ENCODE peak calls at places on chromosome 3, in nine cellular contexts. F is psoas muscle; V is CD8-positive, alpha-beta memory T cell; J is heart right ventricle; A is uterus; X is breast epithelium; P is neural progenitor cell; H is body of pancreas; C is right cardiac atrium. K is an unnamed sample. For H3K4me1, the result is how much of the 10 kb centered on the place peaks cover.

GRCh38 chr3:27646891-27647290 is 75.2 kb downstream of the EOMES start:
- DNase-seq in C (no peak), A (no peak), V (no peak), H (no peak), X (no peak), F (no peak), P (no peak), J (no peak), K (no peak)

GRCh38 chr3:50639055-50639494 is 22.1 kb downstream of the MAPKAPK3 start:
- DNase-seq in A (no peak), V (no peak), H (no peak), J (no peak), P (no peak), F (peak), X (no peak), C (no peak), K (no peak)

GRCh38 chr3:163891771-163892170 is 1186.5 kb downstream of the SI start:
- DNase-seq in A (no peak), X (no peak), C (no peak), H (no peak), F (no peak), V (no peak), J (no peak), P (no peak), K (no peak)

GRCh38 chr3:197466586-197467399 is 89.0 kb downstream of the BDH1 start:
- DNase-seq in F (no peak), A (no peak), H (no peak), X (no peak), V (no peak), J (no peak), C (no peak), P (no peak), K (no peak)

GRCh38 chr3:194487289-194488006 is 646 bp upstream of the ATP13A3 start:
- DNase-seq in A (peak), X (no peak), H (peak), P (peak), V (no peak), C (peak), J (peak), F (peak), K (no peak)

GRCh38 chr3:115800489-115801080 is 177.3 kb downstream of the GAP43 start:
- DNase-seq in F (no peak), J (no peak), H (no peak), P (no peak), X (no peak), V (no peak), C (no peak), A (no peak), K (no peak)

GRCh38 chr3:73765878-73766564 is 141.3 kb upstream of the PDZRN3 start:
- DNase-seq in P (no peak), C (no peak), X (no peak), J (no peak), F (no peak), A (no peak), V (no peak), H (no peak), K (no peak)

GRCh38 chr3:150300847-150301517 is 107.1 kb upstream of the TSC22D2 start:
- DNase-seq in A (no peak), P (no peak), H (no peak), J (no peak), V (no peak), C (no peak), X (no peak), F (no peak), K (no peak)

GRCh38 chr3:36729204-36730056 is 34.9 kb downstream of the DCLK3 start:
- DNase-seq in A (no peak), F (no peak), X (no peak), V (peak), H (no peak), J (no peak), P (peak), C (no peak), K (no peak)

GRCh38 chr3:19399836-19400235 is 251.5 kb downstream of the KCNH8 start:
- DNase-seq in C (no peak), V (no peak), A (no peak), F (no peak), P (no peak), X (no peak), J (no peak), H (no peak), K (no peak)

GRCh38 chr3:47780727-47781325 is 867 bp downstream of the SMARCC1 start:
- DNase-seq in C (no peak), F (no peak), A (no peak), X (no peak), J (no peak), H (no peak), V (no peak), P (no peak), K (no peak)

GRCh38 chr3:186598794-186599141 is 14.1 kb upstream of the AHSG start:
- DNase-seq in P (no peak), C (no peak), V (no peak), X (no peak), F (no peak), J (no peak), H (no peak), A (no peak), K (no peak)

GRCh38 chr3:197501496-197501878 is 54.3 kb downstream of the BDH1 start:
- DNase-seq in P (no peak), F (no peak), J (no peak), A (no peak), X (no peak), H (no peak), C (no peak), V (no peak), K (no peak)

GRCh38 chr3:63344676-63345075 is 66.6 kb downstream of the SYNPR start:
- DNase-seq in C (no peak), P (peak), V (no peak), X (no peak), A (no peak), F (no peak), H (no peak), J (no peak), K (no peak)

GRCh38 chr3:177168431-177168830 is 28.9 kb downstream of the TBL1XR1 start:
- DNase-seq in P (no peak), A (no peak), F (no peak), X (no peak), J (no peak), C (no peak), V (no peak), H (no peak), K (no peak)

GRCh38 chr3:181230258-181230657 is 240.7 kb upstream of the DNAJC19 start:
- DNase-seq in J (no peak), F (no peak), X (no peak), A (no peak), V (no peak), C (peak), H (no peak), P (no peak), K (peak)

GRCh38 chr3:172286554-172287148 is 161.6 kb downstream of the GHSR start:
- DNase-seq in C (no peak), J (no peak), F (no peak), A (no peak), V (no peak), P (no peak), X (no peak), H (no peak), K (no peak)

GRCh38 chr3:138136208-138136607 is 4.0 kb upstream of the A4GNT start:
- DNase-seq in P (no peak), J (no peak), F (no peak), H (no peak), A (no peak), V (no peak), X (no peak), C (no peak), K (no peak)

GRCh38 chr3:21158801-21159564 is 592.0 kb downstream of the ZNF385D start:
- DNase-seq in A (no peak), H (no peak), J (no peak), V (no peak), X (no peak), C (no peak), P (no peak), F (no peak), K (no peak)

GRCh38 chr3:110384601-110385000 is 687.0 kb upstream of the NECTIN3 start:
- DNase-seq in F (no peak), C (no peak), A (no peak), X (no peak), H (no peak), P (no peak), V (no peak), J (no peak), K (no peak)

GRCh38 chr3:175398676-175399075 is 539.5 kb downstream of the NAALADL2 start:
- DNase-seq in V (no peak), A (no peak), H (no peak), X (no peak), P (no peak), J (no peak), F (no peak), C (no peak), K (no peak)

GRCh38 chr3:181974198-181974597 is 262.5 kb downstream of the SOX2 start:
- DNase-seq in P (no peak), A (no peak), F (no peak), H (no peak), C (no peak), X (no peak), V (no peak), J (no peak), K (no peak)

GRCh38 chr3:194383276-194383940 is 13.9 kb upstream of the LRRC15 start:
- DNase-seq in V (no peak), C (no peak), X (no peak), F (no peak), H (no peak), A (no peak), P (peak), J (no peak), K (no peak)

GRCh38 chr3:69425249-69425648 is 39.4 kb upstream of the FRMD4B start:
- DNase-seq in H (no peak), P (peak), V (no peak), X (no peak), J (no peak), F (no peak), A (no peak), C (no peak), K (peak)

GRCh38 chr3:194364652-194365434 is 4.7 kb downstream of the LRRC15 start:
- DNase-seq in J (peak), H (no peak), C (peak), P (no peak), F (peak), X (no peak), V (no peak), A (peak), K (no peak)

GRCh38 chr3:133158686-133159085 is 120.5 kb downstream of the TMEM108 start:
- DNase-seq in X (no peak), C (no peak), A (no peak), P (no peak), V (no peak), H (no peak), J (no peak), F (no peak), K (no peak)

GRCh38 chr3:66386925-66387650 is 113.7 kb downstream of the LRIG1 start:
- DNase-seq in F (no peak), C (no peak), P (no peak), V (no peak), A (no peak), H (no peak), X (no peak), J (no peak), K (no peak)
- H3K4me3 ChIP-seq in F (no peak), C (no peak), P (no peak), V (no peak), A (no peak), H (no peak), X (no peak), J (no peak), K (no peak)

GRCh38 chr3:113151475-113152031 is 59.8 kb upstream of the BOC start:
- DNase-seq in H (no peak), X (no peak), V (no peak), F (peak), J (no peak), C (peak), A (peak), P (no peak), K (no peak)
- H3K4me1 ChIP-seq in H (under half), X (under half), V (under half), F (under half), J (under half), C (under half), A (under half), P (under half), K (under half)

GRCh38 chr3:156676467-156677119 is 2.2 kb downstream of the TIPARP start:
- DNase-seq in P (no peak), X (no peak), V (no peak), J (no peak), F (no peak), H (no peak), C (no peak), A (no peak), K (no peak)

GRCh38 chr3:156677120-156677479 is 2.7 kb downstream of the TIPARP start:
- DNase-seq in V (peak), H (no peak), X (no peak), C (no peak), J (no peak), P (no peak), F (no peak), A (no peak), K (no peak)

GRCh38 chr3:156677536-156677935 is 3.1 kb downstream of the TIPARP start:
- DNase-seq in X (no peak), F (no peak), H (no peak), V (no peak), P (no peak), A (no peak), J (no peak), C (no peak), K (no peak)

GRCh38 chr3:156680243-156680930 is 6.0 kb downstream of the TIPARP start:
- DNase-seq in X (no peak), H (no peak), P (no peak), J (no peak), F (no peak), C (no peak), A (no peak), V (no peak), K (no peak)

GRCh38 chr3:156678216-156678615 is 3.8 kb downstream of the TIPARP start:
- DNase-seq in H (no peak), X (no peak), J (no peak), C (no peak), A (no peak), V (no peak), F (no peak), P (no peak), K (no peak)
- H3K4me3 ChIP-seq in H (no peak), X (peak), J (no peak), C (no peak), A (no peak), V (no peak), F (no peak), P (no peak), K (no peak)

GRCh38 chr3:188365184-188365583 is 211.2 kb downstream of the LPP start:
- DNase-seq in V (no peak), J (no peak), H (no peak), A (no peak), F (no peak), C (no peak), X (no peak), P (no peak), K (no peak)
- H3K4me1 ChIP-seq in V (under half), J (under half), H (under half), A (under half), F (under half), C (under half), X (under half), P (under half), K (under half)

GRCh38 chr3:127483902-127484591 is 106.5 kb downstream of the TPRA1 start:
- DNase-seq in A (no peak), C (no peak), X (no peak), V (no peak), H (no peak), P (no peak), F (no peak), J (no peak), K (no peak)

GRCh38 chr3:127484601-127485388 is 105.7 kb downstream of the TPRA1 start:
- DNase-seq in A (no peak), H (no peak), V (no peak), X (no peak), C (no peak), P (no peak), J (no peak), F (no peak), K (no peak)

GRCh38 chr3:127485396-127486170 is 105.0 kb downstream of the TPRA1 start:
- DNase-seq in V (no peak), J (no peak), C (no peak), A (no peak), P (no peak), X (no peak), H (no peak), F (no peak), K (no peak)

GRCh38 chr3:127482216-127483004 is 108.1 kb downstream of the TPRA1 start:
- DNase-seq in X (no peak), P (no peak), C (no peak), V (no peak), J (no peak), A (no peak), H (no peak), F (no peak), K (no peak)

DNA sequence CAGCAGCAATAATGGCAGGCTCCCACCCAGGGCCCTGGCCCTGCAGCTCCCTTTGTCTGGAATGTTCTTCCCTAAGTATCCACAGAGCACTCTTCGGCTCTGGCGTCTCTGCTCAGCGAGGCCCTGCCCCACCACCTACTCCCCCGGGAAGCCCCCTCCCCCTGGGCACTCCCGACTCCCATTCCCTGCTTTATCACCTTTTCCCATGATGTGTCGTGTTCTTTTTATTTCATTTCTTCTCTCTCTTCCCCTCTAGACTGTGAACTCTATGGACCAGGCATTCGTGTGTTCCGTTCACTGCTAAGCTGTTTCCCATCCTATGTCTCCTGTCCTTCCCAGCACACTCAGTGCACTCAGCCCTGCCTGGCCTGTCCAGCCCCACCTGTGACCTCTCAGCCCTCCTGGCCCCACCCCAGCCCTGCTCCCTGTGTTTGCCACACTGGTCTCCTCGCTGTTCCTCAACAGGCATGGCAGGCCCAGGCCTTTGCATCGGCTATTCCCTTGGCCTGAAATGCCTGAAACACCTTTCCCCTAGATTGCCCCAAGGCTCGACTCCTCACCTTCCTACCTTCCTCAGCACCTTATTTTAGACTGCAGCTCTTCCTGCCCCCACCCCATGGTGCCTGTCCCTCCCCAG is 107.4 kb downstream of the TPRA1 start:
- DNase-seq in A (no peak), C (no peak), X (no peak), F (no peak), P (no peak), J (no peak), H (no peak), V (no peak), K (no peak)
- H3K4me3 ChIP-seq in A (no peak), C (no peak), X (no peak), F (no peak), P (no peak), J (no peak), H (no peak), V (no peak), K (no peak)

K was measured in HAP-1.